ENCODE peak calls at places on chromosomes 7 and 10, in five cellular contexts. M, C, B, T and V are unnamed samples.

GRCh38 chr7:90951229-90951628 is 313.0 kb upstream of the FZD1 start:
- DNase-seq in T (no peak), B (no peak), C (no peak), M (no peak), V (no peak)

GRCh38 chr7:151451156-151451555 is 11.2 kb upstream of the CRYGN start:
- DNase-seq in T (no peak), B (peak; percentile 18), M (no peak), C (no peak), V (no peak)

GRCh38 chr10:112775347-112775746 is 174.7 kb upstream of the TCF7L2 start:
- DNase-seq in C (no peak), M (peak; percentile 21), B (no peak), T (peak; percentile 49), V (no peak)

GRCh38 chr10:78548369-78548985 is 514.8 kb downstream of the RPS24 start:
- DNase-seq in C (no peak), B (no peak), T (no peak), M (no peak), V (no peak)

GRCh38 chr7:158018971-158019645 is 568.5 kb downstream of the PTPRN2 start:
- DNase-seq in C (no peak), T (no peak), B (no peak), M (no peak), V (no peak)

GRCh38 chr7:27103489-27104226 is 1.2 kb upstream of the HOXA2 start:
- DNase-seq in C (no peak), M (no peak), B (no peak), T (no peak), V (no peak)

GRCh38 chr10:116752969-116753665 is 10.8 kb upstream of the HSPA12A start:
- DNase-seq in B (peak; percentile 76), T (no peak), C (no peak), M (no peak), V (no peak)

GRCh38 chr10:113585949-113586348 is 33.1 kb downstream of the HABP2 start:
- DNase-seq in M (peak; percentile 7), T (peak; percentile 7), B (no peak), C (no peak), V (no peak)

GRCh38 chr10:15704581-15704968 is 15.1 kb downstream of the ITGA8 start:
- DNase-seq in M (no peak), C (no peak), B (no peak), T (no peak), V (no peak)

GRCh38 chr10:98446656-98447221 is at the start of gene HPS1:
- DNase-seq in B (peak; percentile 75), M (peak; percentile 21), T (peak; percentile 27), C (peak; percentile 76), V (peak; percentile 39)

GRCh38 chr10:98320476-98321202 is 52.6 kb upstream of the LOXL4 start:
- DNase-seq in T (no peak), B (no peak), C (no peak), M (no peak), V (no peak)

GRCh38 chr10:67606572-67606971 is 89.4 kb downstream of the CTNNA3 start:
- DNase-seq in T (no peak), C (no peak), B (no peak), M (peak; percentile 80), V (no peak)

GRCh38 chr10:74510594-74510993 is 315.8 kb upstream of the KAT6B start:
- DNase-seq in T (peak; percentile 20), C (no peak), B (no peak), M (no peak), V (no peak)

GRCh38 chr10:76401006-76401405 is 969.6 kb downstream of the LRMDA start:
- DNase-seq in T (no peak), C (no peak), M (peak; percentile 56), B (no peak), V (no peak)

GRCh38 chr10:44980309-44981171 is 1.9 kb upstream of the DEPP1 start:
- DNase-seq in C (no peak), B (no peak), M (no peak), T (peak; percentile 97), V (no peak)

GRCh38 chr10:5565205-5565545 is 40.4 kb downstream of the CALML3 start:
- DNase-seq in M (no peak), T (no peak), B (peak; percentile 19), C (no peak), V (no peak)

GRCh38 chr10:1228463-1228975 is 172.3 kb downstream of the WDR37 start:
- DNase-seq in C (no peak), M (no peak), T (no peak), B (no peak), V (no peak)

GRCh38 chr10:48792687-48793096 is 108.0 kb downstream of the WDFY4 start:
- DNase-seq in T (no peak), M (peak; percentile 68), B (no peak), C (peak; percentile 13), V (peak; percentile 57)

GRCh38 chr10:101858723-101859500 is 15.3 kb upstream of the KCNIP2 start:
- DNase-seq in T (no peak), C (no peak), B (no peak), M (no peak), V (no peak)

GRCh38 chr7:70299447-70299807 is 701.2 kb downstream of the AUTS2 start:
- DNase-seq in C (no peak), B (no peak), T (no peak), M (no peak), V (no peak)

GRCh38 chr7:116557066-116557585 is 32.3 kb downstream of the CAV1 start:
- DNase-seq in C (no peak), T (no peak), B (no peak), M (no peak), V (no peak)

GRCh38 chr10:124119933-124120332 is 26.5 kb upstream of the CHST15 start:
- DNase-seq in B (no peak), T (no peak), C (peak; percentile 47), M (no peak), V (no peak)

GRCh38 chr7:121369462-121369861 is 26.6 kb downstream of the FAM3C start:
- DNase-seq in B (no peak), T (peak; percentile 2), M (peak; percentile 17), C (no peak), V (peak; percentile 10)

GRCh38 chr10:95445223-95445836 is 115.8 kb downstream of the SORBS1 start:
- DNase-seq in T (no peak), B (peak; percentile 50), M (peak; percentile 57), C (peak; percentile 75), V (peak; percentile 35)

GRCh38 chr7:47763063-47763974 is 181.4 kb upstream of the TNS3 start:
- DNase-seq in M (peak; percentile 85), B (no peak), C (peak; percentile 15), T (peak; percentile 100), V (peak; percentile 72)

GRCh38 chr10:132918617-132919373 is 23.6 kb downstream of the CFAP46 start:
- DNase-seq in T (no peak), B (peak; percentile 27), C (no peak), M (no peak), V (no peak)

GRCh38 chr10:103897241-103897774 is 20.7 kb downstream of the STN1 start:
- DNase-seq in C (no peak), M (no peak), T (no peak), B (no peak), V (no peak)

GRCh38 chr10:100101526-100102076 is 19.9 kb upstream of the CPN1 start:
- DNase-seq in C (no peak), B (no peak), T (peak; percentile 100), M (peak; percentile 5), V (no peak)

GRCh38 chr7:98922392-98923107 is 44.2 kb downstream of the TRRAP start:
- DNase-seq in B (no peak), M (no peak), C (peak; percentile 22), T (peak; percentile 83), V (peak; percentile 28)

GRCh38 chr7:29989257-29989995 is at the start of gene SCRN1:
- DNase-seq in C (peak; percentile 36), B (peak; percentile 43), M (no peak), T (peak; percentile 22), V (no peak)

GRCh38 chr10:128047337-128047736 is 78.9 kb downstream of the MKI67 start:
- DNase-seq in C (peak; percentile 76), T (no peak), B (peak; percentile 47), M (no peak), V (no peak)

GRCh38 chr7:137531671-137532070 is 188.1 kb upstream of the PTN start:
- DNase-seq in M (no peak), B (no peak), C (no peak), T (no peak), V (no peak)

GRCh38 chr7:137539111-137539715 is 195.7 kb upstream of the PTN start:
- DNase-seq in M (peak; percentile 89), B (no peak), C (no peak), T (no peak), V (peak; percentile 18)

GRCh38 chr7:137538361-137538762 is 194.8 kb upstream of the PTN start:
- DNase-seq in B (no peak), C (no peak), M (peak; percentile 71), T (no peak), V (no peak)

DNA sequence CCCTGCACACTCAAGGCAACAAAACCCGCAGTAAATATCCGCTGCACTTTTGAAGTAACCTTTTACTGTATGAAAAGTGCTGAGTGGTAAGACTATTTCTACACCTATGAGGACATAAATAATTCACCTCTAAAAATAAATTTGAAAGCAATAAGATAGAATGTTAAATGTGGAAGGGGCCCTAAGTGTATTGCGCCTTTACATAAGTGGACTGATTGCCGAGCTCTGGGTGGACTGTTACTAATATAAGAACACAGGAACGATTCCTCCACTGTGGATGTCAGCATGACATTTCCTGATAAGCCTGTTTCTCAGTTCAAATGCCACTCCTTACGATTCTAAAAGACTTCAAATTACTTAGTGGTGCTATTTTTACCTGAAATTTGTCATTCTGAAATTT is 192.0 kb upstream of the PTN start:
- DNase-seq in M (no peak), C (no peak), B (no peak), T (no peak), V (no peak)
- TF ChIP-seq CTCF in M (no peak), C (no peak), B (no peak), T (no peak), V (no peak)

DNA sequence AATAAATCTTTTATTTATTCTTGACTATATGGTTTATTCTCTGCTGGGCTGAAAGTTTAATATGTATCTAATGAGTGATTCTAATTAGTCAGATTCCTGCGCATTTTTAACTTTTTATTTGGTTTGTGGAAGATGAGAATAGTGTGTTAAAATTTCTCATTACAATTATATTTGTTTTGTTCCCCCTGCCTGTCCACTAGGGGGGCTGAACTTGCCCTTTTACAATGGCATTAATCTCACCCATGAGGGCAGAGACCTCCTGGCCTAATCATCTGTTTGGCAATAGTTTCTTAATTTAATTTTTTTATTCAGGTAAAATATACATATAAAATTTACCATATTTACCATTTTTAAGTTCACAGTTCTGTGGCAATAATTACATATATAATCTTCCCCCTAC is 278.5 kb upstream of the NPY start:
- DNase-seq in M (no peak), B (no peak), C (no peak), T (no peak), V (no peak)
- TF ChIP-seq CTCF in M (no peak), B (no peak), C (no peak), T (no peak), V (no peak)

DNA sequence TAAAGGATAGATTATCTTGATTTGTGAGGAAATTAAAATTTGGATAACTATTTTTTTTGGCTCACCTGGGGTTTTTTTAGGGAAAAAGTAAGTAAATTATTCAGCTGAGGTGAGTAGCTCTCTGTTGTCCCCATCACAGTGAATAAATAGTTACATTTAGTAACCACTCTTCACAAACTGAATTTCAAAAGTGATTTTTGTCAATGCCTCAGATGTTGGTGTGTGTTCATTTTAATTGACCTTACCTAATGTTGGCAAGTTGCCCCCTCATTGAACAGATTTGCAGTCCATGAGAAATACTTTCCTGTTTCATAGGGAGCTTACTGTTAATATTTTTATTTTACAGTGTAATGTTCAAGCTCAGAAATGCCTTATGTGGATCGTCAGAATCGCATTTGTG is 18.3 kb downstream of the PLEKHA1 start:
- DNase-seq in T (no peak), C (no peak), M (no peak), B (no peak), V (no peak)
- TF ChIP-seq CTCF in T (no peak), C (no peak), M (no peak), B (no peak), V (no peak)

GRCh38 chr10:3131098-3131497 is 41.5 kb downstream of the PITRM1 start:
- DNase-seq in B (no peak), C (no peak), M (no peak), T (no peak), V (no peak)
- TF ChIP-seq CTCF in B (no peak), C (no peak), M (no peak), T (no peak), V (no peak)